ENCODE peak calls at places on chromosomes 3 and 15, in seven cellular contexts. S is transverse colon; O is CD8-positive, alpha-beta memory T cell; L is GM23248; J is NCI-H2171; N is ecto neural progenitor cell; B is activated naive CD8-positive, alpha-beta T cell treated with anti-CD3 and anti-CD28 coated beads, Interleukin-2, amount 10 ng/mL, durations not matched to agents 7 days and 5 days. Q is an unnamed sample.

GRCh38 chr3:184255291-184256039 is 5.9 kb downstream of the CAMK2N2 start:
- DNase-seq in O (no peak), J (no peak), S (no peak), L (peak; percentile 20), B (no peak), N (no peak), Q (no peak)

GRCh38 chr3:15319575-15319974 is 12.8 kb downstream of the SH3BP5 start:
- DNase-seq in S (no peak), O (no peak), B (no peak), N (no peak), L (peak; percentile 88), J (no peak), Q (no peak)

GRCh38 chr15:39429898-39430357 is 151.0 kb upstream of the THBS1 start:
- DNase-seq in L (peak; percentile 86), O (no peak), N (no peak), J (no peak), B (no peak), S (no peak), Q (no peak)

GRCh38 chr3:9810357-9810726 is 280 bp downstream of the TTLL3 start:
- DNase-seq in J (no peak), L (peak; percentile 53), B (no peak), S (no peak), O (no peak), N (peak; percentile 68), Q (peak; percentile 62)

GRCh38 chr3:35422826-35423601 is 216.3 kb upstream of the ARPP21 start:
- DNase-seq in L (no peak), B (no peak), N (no peak), O (no peak), S (no peak), J (no peak), Q (no peak)

GRCh38 chr3:57691411-57692133 is 1.3 kb downstream of the DENND6A start:
- DNase-seq in J (no peak), O (no peak), S (no peak), B (peak; percentile 36), L (peak; percentile 51), N (no peak), Q (no peak)

GRCh38 chr15:100859970-100860828 is 19.4 kb upstream of the ALDH1A3 start:
- DNase-seq in J (no peak), L (no peak), O (no peak), N (peak; percentile 21), S (no peak), B (no peak), Q (no peak)

GRCh38 chr3:31103181-31103580 is 208.7 kb upstream of the GADL1 start:
- DNase-seq in O (no peak), B (no peak), N (no peak), S (no peak), J (no peak), L (no peak), Q (no peak)

GRCh38 chr3:89042251-89042650 is 65.2 kb upstream of the EPHA3 start:
- DNase-seq in N (no peak), S (no peak), O (no peak), B (no peak), L (peak; percentile 20), J (no peak), Q (no peak)

GRCh38 chr3:64495413-64495812 is 192.4 kb downstream of the ADAMTS9 start:
- DNase-seq in O (no peak), S (no peak), L (no peak), N (no peak), J (no peak), B (no peak), Q (no peak)

GRCh38 chr3:87370007-87370406 is 93.6 kb upstream of the POU1F1 start:
- DNase-seq in O (no peak), J (peak; percentile 21), B (no peak), S (no peak), N (no peak), L (no peak), Q (no peak)